ENCODE peak calls at places on chromosomes 3 and 15, in four cellular contexts. One of them, this sample, is unnamed.

GRCh38 chr3:126340596-126340942 is 16.6 kb downstream of the KLF15 start:
- DNase-seq in endothelial cell: no peak
- DNase-seq in esophagus squamous epithelium: no peak
- DNase-seq in IMR-90: no peak
- DNase-seq in this sample: no peak

GRCh38 chr15:68809517-68809916 is 11.2 kb downstream of the ANP32A start:
- DNase-seq in endothelial cell: no peak
- DNase-seq in IMR-90: no peak
- DNase-seq in esophagus squamous epithelium: no peak
- DNase-seq in this sample: no peak

GRCh38 chr3:57158316-57158715 is 6.8 kb downstream of the IL17RD start:
- DNase-seq in IMR-90: no peak
- DNase-seq in endothelial cell: no peak
- DNase-seq in esophagus squamous epithelium: no peak
- DNase-seq in this sample: no peak

GRCh38 chr15:52095597-52096262 is 16.8 kb downstream of the BCL2L10 start:
- DNase-seq in endothelial cell: no peak
- DNase-seq in IMR-90: peak; percentile 93
- DNase-seq in esophagus squamous epithelium: no peak
- DNase-seq in this sample: peak; percentile 84

GRCh38 chr15:39215006-39215405 is 365.9 kb upstream of the THBS1 start:
- DNase-seq in IMR-90: no peak
- DNase-seq in esophagus squamous epithelium: no peak
- DNase-seq in endothelial cell: no peak
- DNase-seq in this sample: no peak

GRCh38 chr3:152434142-152434541 is 165.4 kb downstream of the MBNL1 start:
- DNase-seq in endothelial cell: no peak
- DNase-seq in esophagus squamous epithelium: no peak
- DNase-seq in IMR-90: no peak
- DNase-seq in this sample: no peak

GRCh38 chr15:65110676-65111292 is 4.2 kb downstream of the UBAP1L start:
- DNase-seq in endothelial cell: no peak
- DNase-seq in IMR-90: peak; percentile 92
- DNase-seq in esophagus squamous epithelium: no peak
- DNase-seq in this sample: peak; percentile 15

GRCh38 chr3:64645236-64645635 is 42.6 kb downstream of the ADAMTS9 start:
- DNase-seq in endothelial cell: no peak
- DNase-seq in IMR-90: no peak
- DNase-seq in esophagus squamous epithelium: no peak
- DNase-seq in this sample: peak; percentile 10

GRCh38 chr15:69491051-69491505 is 38.5 kb downstream of the RPLP1 start:
- DNase-seq in esophagus squamous epithelium: no peak
- DNase-seq in IMR-90: no peak
- DNase-seq in endothelial cell: no peak
- DNase-seq in this sample: no peak